ENCODE peak calls at places on chromosomes 6 and 20, in ten cellular contexts. S, C, U, V, G, L, X, R, W and B are unnamed samples.

GRCh38 chr6:44664716-44665115 is 277.2 kb downstream of the CDC5L start:
- DNase-seq in V (no peak), X (no peak), G (no peak), S (no peak), R (peak), C (no peak), U (no peak), L (no peak), W (no peak), B (no peak)

GRCh38 chr6:130981409-130981808 is 81.6 kb downstream of the EPB41L2 start:
- DNase-seq in G (no peak), R (no peak), S (no peak), C (no peak), U (peak), W (peak), V (peak), L (no peak), X (no peak), B (no peak)

GRCh38 chr6:53673138-53673801 is 7.7 kb upstream of the KLHL31 start:
- DNase-seq in G (no peak), V (no peak), R (no peak), W (peak), U (peak), S (peak), C (no peak), X (no peak), L (no peak), B (no peak)

GRCh38 chr20:35891375-35891774 is 62.9 kb downstream of the SCAND1 start:
- DNase-seq in G (no peak), U (peak), X (no peak), S (no peak), W (peak), C (no peak), R (no peak), V (no peak), L (no peak), B (no peak)

GRCh38 chr6:116022841-116023380 is 37.8 kb downstream of the FRK start:
- DNase-seq in R (no peak), G (no peak), L (no peak), X (no peak), W (peak), V (no peak), C (no peak), U (no peak), S (no peak), B (no peak)

GRCh38 chr20:46990017-46990810 is 95.6 kb downstream of the EYA2 start:
- DNase-seq in X (peak), L (no peak), W (no peak), G (peak), C (no peak), R (no peak), V (no peak), U (no peak), S (no peak), B (no peak)

GRCh38 chr6:85469276-85470022 is 19.6 kb downstream of the NT5E start:
- DNase-seq in U (no peak), S (no peak), W (no peak), R (no peak), V (no peak), X (no peak), L (no peak), G (no peak), C (no peak), B (no peak)

GRCh38 chr6:107506145-107506544 is 16.2 kb downstream of the SOBP start:
- DNase-seq in V (no peak), U (no peak), S (no peak), C (no peak), X (no peak), G (no peak), L (no peak), R (no peak), W (no peak), B (no peak)

GRCh38 chr6:42013134-42013516 is 37.2 kb upstream of the TAF8 start:
- DNase-seq in R (no peak), C (no peak), G (no peak), S (no peak), V (no peak), X (no peak), U (no peak), W (peak), L (no peak), B (no peak)

GRCh38 chr6:108677357-108677756 is 116.6 kb downstream of the FOXO3 start:
- DNase-seq in C (no peak), S (no peak), V (no peak), G (no peak), X (no peak), U (no peak), R (no peak), W (no peak), L (no peak), B (no peak)

DNA sequence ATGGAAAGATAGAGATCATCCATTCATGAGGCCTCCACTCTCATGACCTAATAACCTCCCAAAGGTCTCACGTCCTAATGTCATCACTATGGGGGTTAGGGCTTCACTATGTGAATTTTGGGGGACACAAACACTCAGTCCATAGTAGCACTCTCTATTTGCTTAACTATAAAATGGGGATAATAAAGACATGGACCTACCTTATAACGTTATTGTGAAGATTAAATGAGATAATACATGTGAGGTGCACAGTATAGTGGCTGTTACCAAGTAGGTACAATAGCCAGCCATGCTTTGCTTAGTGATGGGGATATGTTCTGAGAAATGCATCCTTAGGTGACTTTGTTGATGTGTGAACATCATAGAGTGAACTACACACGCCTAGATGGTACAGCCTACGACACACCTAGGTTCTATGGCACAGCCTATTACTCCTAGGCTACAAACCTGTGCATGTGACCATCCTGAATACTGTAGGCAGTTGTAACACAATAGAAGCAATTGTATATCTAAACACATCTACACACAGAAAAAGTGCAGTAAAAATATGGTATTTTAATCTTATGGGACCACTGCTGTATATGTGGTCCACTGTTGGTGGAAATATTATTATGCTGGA is 39.7 kb downstream of the PPP1R14C start:
- DNase-seq in S (no peak), G (no peak), R (no peak), V (no peak), X (no peak), W (no peak), U (no peak), L (no peak), C (no peak), B (no peak)
- TF ChIP-seq CTCF in S (no peak), G (no peak), R (no peak), V (no peak), X (no peak), W (no peak), U (no peak), L (no peak), C (no peak), B (no peak)

DNA sequence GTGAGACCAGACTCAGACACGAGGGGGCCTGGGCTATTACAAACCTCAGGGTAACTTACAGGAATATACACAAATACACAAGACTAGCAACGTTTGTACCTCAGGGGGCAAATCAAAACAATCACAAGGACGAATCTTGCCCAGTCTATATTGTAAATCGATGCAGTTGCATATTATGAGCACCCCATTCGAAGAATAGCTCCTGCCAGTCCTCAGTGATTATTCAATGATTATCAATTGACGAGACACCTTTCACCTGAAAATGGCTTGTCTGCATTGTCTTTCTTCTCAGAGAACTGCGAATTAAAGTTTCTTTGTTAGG is 24.6 kb upstream of the MAP3K7 start:
- DNase-seq in V (no peak), R (no peak), G (no peak), S (no peak), U (peak), L (no peak), W (no peak), C (no peak), X (no peak), B (no peak)
- TF ChIP-seq CTCF in V (no peak), R (no peak), G (no peak), S (no peak), U (peak), L (no peak), W (no peak), C (no peak), X (no peak), B (no peak)

GRCh38 chr6:32637883-32638282 is 677 bp downstream of the HLA-DQA1 start:
- DNase-seq in V (no peak), S (no peak), C (no peak), G (no peak), U (no peak), L (no peak), W (no peak), R (no peak), X (no peak), B (no peak)
- TF ChIP-seq CTCF in V (no peak), S (no peak), C (no peak), G (no peak), U (no peak), L (no peak), W (no peak), R (no peak), X (no peak), B (no peak)

DNA sequence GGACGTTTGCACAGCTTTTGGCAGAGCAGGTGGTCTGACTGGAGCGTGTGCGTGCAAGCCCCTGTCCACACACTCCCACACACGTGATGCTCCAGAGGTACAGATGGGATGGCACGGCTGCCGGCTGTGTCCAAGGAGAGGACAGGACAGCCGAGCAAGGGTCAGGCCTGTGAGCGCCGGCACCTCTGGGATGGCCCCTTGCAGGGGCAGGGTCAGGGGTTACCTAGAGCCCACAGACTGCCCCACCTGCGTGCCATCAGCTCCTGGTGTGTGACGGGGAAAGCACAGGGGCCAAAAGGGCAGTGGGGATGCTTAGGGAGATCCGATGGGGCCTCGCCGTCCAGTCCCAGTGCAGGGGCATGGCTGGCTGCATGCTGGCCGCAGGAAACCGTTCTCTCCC is 189.7 kb downstream of the TAF4 start:
- DNase-seq in R (no peak), X (no peak), U (no peak), C (no peak), V (no peak), W (no peak), L (no peak), G (no peak), S (no peak), B (no peak)
- TF ChIP-seq CTCF in R (no peak), X (no peak), U (no peak), C (no peak), V (no peak), W (no peak), L (no peak), G (no peak), S (no peak), B (no peak)

GRCh38 chr20:49028684-49029083 is 17.4 kb upstream of the CSE1L start:
- DNase-seq in X (no peak), W (peak), L (no peak), R (no peak), C (no peak), V (no peak), S (no peak), U (peak), G (no peak), B (no peak)
- TF ChIP-seq CTCF in X (no peak), W (peak), L (peak), R (no peak), C (peak), V (no peak), S (peak), U (peak), G (no peak), B (peak)

GRCh38 chr6:74964871-74965441 is 240.9 kb downstream of the COL12A1 start:
- DNase-seq in V (no peak), G (no peak), S (no peak), L (no peak), C (no peak), X (no peak), R (no peak), W (no peak), U (peak), B (no peak)
- TF ChIP-seq CTCF in V (no peak), G (no peak), S (no peak), L (no peak), C (no peak), X (no peak), R (no peak), W (no peak), U (no peak), B (no peak)

DNA sequence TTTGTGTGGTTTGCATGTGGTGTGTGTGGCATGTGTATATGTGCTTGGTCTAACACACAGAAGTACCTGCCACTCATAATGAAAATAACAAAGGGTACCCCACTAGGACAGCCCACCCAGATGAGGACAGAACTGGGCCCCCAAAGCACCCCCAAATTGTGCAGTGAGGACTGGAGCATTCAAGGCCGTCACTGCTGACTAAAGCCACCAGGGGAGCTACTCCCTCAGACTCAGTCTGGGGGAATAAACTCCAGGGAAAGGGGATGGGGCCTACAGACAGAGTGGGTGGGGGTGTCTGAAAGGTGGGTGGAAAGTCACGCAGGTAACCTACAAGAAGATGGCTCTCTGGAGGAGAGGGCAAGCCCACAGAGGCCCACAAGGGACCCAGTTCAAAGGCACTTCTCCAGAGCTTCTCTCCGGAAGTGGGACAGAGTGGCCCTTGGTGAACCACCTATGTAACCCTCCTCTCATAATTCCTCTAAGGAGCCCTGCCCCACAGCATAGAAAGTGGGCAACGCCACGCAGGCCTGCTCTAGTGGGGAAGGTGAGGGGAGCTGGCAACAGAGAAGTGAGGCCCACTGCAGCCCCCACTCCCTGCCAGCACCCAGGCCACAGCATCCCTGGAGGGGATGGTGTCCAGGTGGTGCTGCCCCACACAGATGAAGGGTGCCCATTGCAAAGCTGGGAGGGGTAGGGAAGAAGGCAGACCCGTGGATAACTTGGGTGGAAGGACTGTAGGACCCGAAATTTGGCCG is 122.8 kb upstream of the MAFB start:
- DNase-seq in C (no peak), R (no peak), W (no peak), X (no peak), V (no peak), L (no peak), U (no peak), G (no peak), S (no peak), B (no peak)
- TF ChIP-seq CTCF in C (peak), R (no peak), W (no peak), X (no peak), V (no peak), L (no peak), U (no peak), G (no peak), S (no peak), B (no peak)

GRCh38 chr6:12312736-12313135 is 22.6 kb downstream of the EDN1 start:
- DNase-seq in R (no peak), U (no peak), V (no peak), L (no peak), C (no peak), X (no peak), W (no peak), G (no peak), S (no peak), B (no peak)

GRCh38 chr6:12313311-12313991 is 23.3 kb downstream of the EDN1 start:
- DNase-seq in G (no peak), L (no peak), R (no peak), W (no peak), C (no peak), V (no peak), U (no peak), X (no peak), S (no peak), B (no peak)

GRCh38 chr6:12313992-12314589 is 23.9 kb downstream of the EDN1 start:
- DNase-seq in V (no peak), R (no peak), C (no peak), L (no peak), G (no peak), W (peak), S (no peak), U (peak), X (peak), B (no peak)

GRCh38 chr6:12309070-12309469 is 18.9 kb downstream of the EDN1 start:
- DNase-seq in V (no peak), W (no peak), G (no peak), L (no peak), X (no peak), C (no peak), U (no peak), S (no peak), R (no peak), B (no peak)

GRCh38 chr6:12311106-12311505 is 20.9 kb downstream of the EDN1 start:
- DNase-seq in C (no peak), L (no peak), V (no peak), S (no peak), X (no peak), R (no peak), U (peak), G (no peak), W (peak), B (no peak)
- TF ChIP-seq CTCF in C (peak), L (peak), V (no peak), S (no peak), X (no peak), R (no peak), U (peak), G (no peak), W (peak), B (no peak)